ENCODE peak calls at places on chromosomes 1 and 21, in five cellular contexts. One of them, this sample, is unnamed.

GRCh38 chr1:219917851-219918466 is 10.4 kb downstream of the SLC30A10 start:
- DNase-seq in AG08395: no peak
- DNase-seq in T1000: peak; percentile 45
- DNase-seq in mesendoderm: no peak
- DNase-seq in memory B cell: no peak
- DNase-seq in this sample: peak; percentile 3

GRCh38 chr1:78286686-78287085 is 204.1 kb upstream of the PTGFR start:
- DNase-seq in memory B cell: no peak
- DNase-seq in T1000: no peak
- DNase-seq in AG08395: no peak
- DNase-seq in mesendoderm: no peak
- DNase-seq in this sample: peak; percentile 32

GRCh38 chr1:65422241-65423203 is 2.1 kb downstream of the LEPR start:
- DNase-seq in T1000: no peak
- DNase-seq in mesendoderm: no peak
- DNase-seq in AG08395: no peak
- DNase-seq in memory B cell: no peak
- DNase-seq in this sample: no peak

GRCh38 chr1:27727126-27727525 is 1.4 kb downstream of the FAM76A start:
- DNase-seq in memory B cell: no peak
- DNase-seq in mesendoderm: no peak
- DNase-seq in AG08395: no peak
- DNase-seq in T1000: no peak
- DNase-seq in this sample: peak; percentile 43

GRCh38 chr1:192066202-192066601 is 92.1 kb upstream of the RGS18 start:
- DNase-seq in AG08395: no peak
- DNase-seq in mesendoderm: peak; percentile 17
- DNase-seq in memory B cell: no peak
- DNase-seq in T1000: no peak
- DNase-seq in this sample: no peak

GRCh38 chr1:38131024-38131585 is 84.5 kb upstream of the POU3F1 start:
- DNase-seq in memory B cell: no peak
- DNase-seq in T1000: no peak
- DNase-seq in mesendoderm: no peak
- DNase-seq in AG08395: no peak
- DNase-seq in this sample: no peak

GRCh38 chr21:43874085-43874785 is 9.2 kb downstream of the AGPAT3 start:
- DNase-seq in T1000: no peak
- DNase-seq in AG08395: no peak
- DNase-seq in memory B cell: no peak
- DNase-seq in mesendoderm: no peak
- DNase-seq in this sample: no peak

GRCh38 chr21:31894441-31894840 is 21.6 kb downstream of the HUNK start:
- DNase-seq in AG08395: no peak
- DNase-seq in memory B cell: no peak
- DNase-seq in T1000: no peak
- DNase-seq in mesendoderm: peak; percentile 27
- DNase-seq in this sample: no peak

GRCh38 chr1:109509176-109510134 is at the start of gene AMIGO1:
- DNase-seq in memory B cell: peak; percentile 40
- DNase-seq in AG08395: peak; percentile 78
- DNase-seq in mesendoderm: peak; percentile 57
- DNase-seq in T1000: no peak
- DNase-seq in this sample: no peak

GRCh38 chr1:153602749-153603148 is 10.2 kb downstream of the S100A16 start:
- DNase-seq in mesendoderm: no peak
- DNase-seq in memory B cell: no peak
- DNase-seq in AG08395: no peak
- DNase-seq in T1000: no peak
- DNase-seq in this sample: no peak

GRCh38 chr1:158053276-158053675 is 59.8 kb downstream of the KIRREL1 start:
- DNase-seq in memory B cell: no peak
- DNase-seq in mesendoderm: no peak
- DNase-seq in T1000: no peak
- DNase-seq in AG08395: peak; percentile 41
- DNase-seq in this sample: no peak

GRCh38 chr1:94743866-94744265 is 76.3 kb upstream of the SLC44A3 start:
- DNase-seq in mesendoderm: no peak
- DNase-seq in AG08395: no peak
- DNase-seq in memory B cell: no peak
- DNase-seq in T1000: no peak
- DNase-seq in this sample: no peak

GRCh38 chr1:56683569-56683968 is 38.5 kb downstream of the PRKAA2 start:
- DNase-seq in AG08395: no peak
- DNase-seq in memory B cell: no peak
- DNase-seq in T1000: no peak
- DNase-seq in mesendoderm: peak; percentile 13
- DNase-seq in this sample: no peak

GRCh38 chr1:53526451-53527101 is 67.4 kb downstream of the DMRTB1 start:
- DNase-seq in memory B cell: no peak
- DNase-seq in AG08395: peak; percentile 84
- DNase-seq in mesendoderm: no peak
- DNase-seq in T1000: no peak
- DNase-seq in this sample: peak; percentile 33

GRCh38 chr21:42227909-42228708 is 9.2 kb downstream of the ABCG1 start:
- DNase-seq in AG08395: peak; percentile 90
- DNase-seq in T1000: no peak
- DNase-seq in memory B cell: peak; percentile 80
- DNase-seq in mesendoderm: peak; percentile 79
- DNase-seq in this sample: peak; percentile 8

GRCh38 chr1:180211156-180211859 is 18.8 kb upstream of the LHX4 start:
- DNase-seq in mesendoderm: no peak
- DNase-seq in T1000: no peak
- DNase-seq in memory B cell: no peak
- DNase-seq in AG08395: no peak
- DNase-seq in this sample: no peak

GRCh38 chr1:227561303-227561702 is 2.1 kb upstream of the ZNF678 start:
- DNase-seq in mesendoderm: no peak
- DNase-seq in memory B cell: no peak
- DNase-seq in AG08395: no peak
- DNase-seq in T1000: no peak
- DNase-seq in this sample: no peak

GRCh38 chr1:116569776-116570357 is 959 bp downstream of the CD58 start:
- DNase-seq in memory B cell: peak; percentile 29
- DNase-seq in mesendoderm: no peak
- DNase-seq in T1000: no peak
- DNase-seq in AG08395: no peak
- DNase-seq in this sample: no peak

GRCh38 chr1:117758444-117759316 is 152.8 kb downstream of the TENT5C start:
- DNase-seq in mesendoderm: peak; percentile 97
- DNase-seq in AG08395: peak; percentile 89
- DNase-seq in memory B cell: peak; percentile 74
- DNase-seq in T1000: peak; percentile 28
- DNase-seq in this sample: peak; percentile 76

GRCh38 chr1:230834292-230834691 is 34.0 kb downstream of the C1orf198 start:
- DNase-seq in T1000: no peak
- DNase-seq in AG08395: no peak
- DNase-seq in mesendoderm: no peak
- DNase-seq in memory B cell: no peak
- DNase-seq in this sample: no peak

GRCh38 chr21:41953831-41954653 is at the start of gene C2CD2:
- DNase-seq in mesendoderm: peak; percentile 85
- DNase-seq in AG08395: peak; percentile 96
- DNase-seq in memory B cell: no peak
- DNase-seq in T1000: peak; percentile 68
- DNase-seq in this sample: peak; percentile 28

GRCh38 chr1:23745515-23745914 is 2.2 kb downstream of the ELOA start:
- DNase-seq in memory B cell: no peak
- DNase-seq in T1000: no peak
- DNase-seq in mesendoderm: peak; percentile 59
- DNase-seq in AG08395: peak; percentile 52
- DNase-seq in this sample: peak; percentile 42